ENCODE peak calls at places on chromosomes 11 and 22, in four cellular contexts. N is right atrium auricular region, D is choroid plexus epithelial cell, I is neural progenitor cell. W is an unnamed sample.

GRCh38 chr22:17742528-17742902 is 31.8 kb downstream of the BID start:
- DNase-seq in N (no peak), D (peak), I (peak), W (peak)

GRCh38 chr11:103537904-103538502 is 428.8 kb downstream of the DYNC2H1 start:
- DNase-seq in D (peak), N (no peak), I (peak), W (peak)

GRCh38 chr11:36475192-36475591 is 34.9 kb downstream of the TRAF6 start:
- DNase-seq in I (no peak), D (no peak), N (no peak), W (no peak)

GRCh38 chr22:40855960-40856512 is 403 bp downstream of the ST13 start:
- DNase-seq in D (peak), I (peak), N (no peak), W (peak)

GRCh38 chr11:75421035-75421602 is 11.9 kb downstream of the KLHL35 start:
- DNase-seq in D (no peak), N (no peak), I (peak), W (no peak)

GRCh38 chr22:40040927-40041326 is 46.2 kb downstream of the FAM83F start:
- DNase-seq in N (no peak), D (peak), I (no peak), W (peak)

GRCh38 chr11:86228967-86229330 is 15.6 kb upstream of the EED start:
- DNase-seq in D (no peak), I (no peak), N (no peak), W (peak)

GRCh38 chr11:6251990-6252473 is 7.6 kb upstream of the CCKBR start:
- DNase-seq in D (peak), I (no peak), N (no peak), W (no peak)

GRCh38 chr11:24496371-24496727 is 504 bp upstream of the LUZP2 start:
- DNase-seq in D (peak), N (no peak), I (no peak), W (no peak)

GRCh38 chr11:84142411-84142810 is 856.2 kb upstream of the CCDC90B start:
- DNase-seq in I (no peak), D (no peak), N (no peak), W (no peak)

GRCh38 chr11:84144531-84144930 is 858.4 kb upstream of the CCDC90B start:
- DNase-seq in N (no peak), D (no peak), I (no peak), W (no peak)

GRCh38 chr11:84146826-84147225 is 860.7 kb upstream of the CCDC90B start:
- DNase-seq in N (no peak), D (no peak), I (peak), W (no peak)
- TF ChIP-seq CTCF in N (no peak), D (no peak), I (peak), W (no peak)

GRCh38 chr11:21794306-21794705 is 398.6 kb upstream of the ANO5 start:
- DNase-seq in N (no peak), D (no peak), I (no peak), W (peak)
- TF ChIP-seq CTCF in N (no peak), D (no peak), I (no peak), W (no peak)

GRCh38 chr22:21984793-21985192 is 2.2 kb upstream of the TOP3B start:
- DNase-seq in N (no peak), D (peak), I (peak), W (peak)
- TF ChIP-seq CTCF in N (no peak), D (peak), I (peak), W (no peak)

GRCh38 chr22:43537019-43537585 is 125.3 kb downstream of the MPPED1 start:
- DNase-seq in D (no peak), I (no peak), N (no peak), W (peak)
- TF ChIP-seq CTCF in D (no peak), I (no peak), N (no peak), W (no peak)

DNA sequence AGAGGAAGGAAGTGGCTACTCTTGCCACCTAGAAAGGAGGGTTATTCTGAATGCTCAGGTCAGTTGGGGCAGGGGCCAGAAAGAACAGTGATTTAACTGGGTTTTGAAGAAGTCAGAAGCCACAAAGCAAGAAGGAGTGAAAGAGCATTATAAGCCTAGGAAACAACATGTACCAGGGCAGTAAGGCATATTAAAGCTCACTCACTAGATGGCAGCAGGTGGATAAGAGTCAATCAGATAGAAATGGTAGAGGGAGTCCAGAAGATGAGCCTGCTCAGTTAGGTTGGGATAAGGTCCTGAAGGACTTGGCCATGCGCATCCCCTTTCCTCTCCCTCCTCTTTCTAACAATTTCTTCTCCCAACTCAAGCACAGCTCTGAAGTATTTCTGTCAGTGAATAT is 22.0 kb upstream of the PATE1 start:
- DNase-seq in I (peak), N (no peak), D (peak), W (peak)
- TF ChIP-seq CTCF in I (peak), N (no peak), D (peak), W (peak)

DNA sequence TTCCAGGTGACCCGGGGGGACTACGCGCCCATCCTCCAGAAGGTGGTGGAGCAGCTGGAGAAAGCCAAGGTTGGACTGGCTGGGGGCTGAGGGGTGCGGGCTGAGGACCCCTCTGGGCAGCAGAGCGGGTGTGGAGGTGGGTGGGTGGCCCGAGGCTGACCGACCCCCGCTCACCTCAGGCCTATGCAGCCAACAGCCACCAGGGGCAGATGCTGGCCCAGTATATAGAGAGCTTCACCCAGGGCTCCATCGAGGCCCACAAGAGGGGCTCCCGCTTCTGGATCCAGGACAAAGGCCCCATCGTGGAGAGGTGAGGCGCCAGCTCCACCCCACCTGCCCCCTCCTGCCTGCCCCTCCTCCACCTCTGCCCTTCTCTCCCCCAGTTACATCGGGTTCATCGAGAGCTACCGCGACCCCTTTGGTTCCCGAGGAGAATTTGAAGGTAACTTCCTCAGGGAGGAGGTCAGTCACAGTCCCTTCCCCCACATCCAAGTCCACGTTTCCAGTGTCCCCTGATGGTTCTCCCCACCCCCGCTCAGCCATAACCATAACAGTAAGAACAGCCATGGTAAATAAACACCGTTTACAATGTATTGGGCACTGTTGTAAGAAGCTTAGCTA is 11.2 kb downstream of the DPP3 start:
- DNase-seq in N (no peak), D (no peak), I (peak), W (no peak)
- TF ChIP-seq CTCF in N (no peak), D (peak), I (peak), W (peak)

W was measured in MCF 10A.